ENCODE peak calls at places on chromosomes 16 and 17, in four cellular contexts. A, J, P and Q are unnamed samples.

GRCh38 chr17:14464741-14465140 is 163.9 kb downstream of the HS3ST3B1 start:
- DNase-seq in A (no peak), J (no peak), P (no peak), Q (peak)

GRCh38 chr16:85082553-85083050 is 29.7 kb downstream of the CIBAR2 start:
- DNase-seq in A (no peak), J (no peak), P (peak), Q (no peak)

GRCh38 chr16:2152695-2153506 is 2.7 kb upstream of the TRAF7 start:
- DNase-seq in A (peak), J (peak), P (peak), Q (no peak)

GRCh38 chr17:2405247-2405926 is 4.5 kb upstream of the MNT start:
- DNase-seq in A (peak), J (peak), P (no peak), Q (peak)

GRCh38 chr17:42409467-42410351 is 13.3 kb downstream of the CAVIN1 start:
- DNase-seq in A (peak), J (peak), P (peak), Q (peak)

GRCh38 chr17:76645481-76645880 is 1.9 kb upstream of the ST6GALNAC1 start:
- DNase-seq in A (no peak), J (no peak), P (peak), Q (no peak)

GRCh38 chr16:13995194-13995593 is 75.2 kb downstream of the ERCC4 start:
- DNase-seq in A (no peak), J (no peak), P (no peak), Q (no peak)

GRCh38 chr16:21227886-21228285 is 5.6 kb upstream of the ANKS4B start:
- DNase-seq in A (no peak), J (no peak), P (no peak), Q (no peak)

GRCh38 chr17:1769826-1770477 is 8.1 kb downstream of the SERPINF1 start:
- DNase-seq in A (no peak), J (peak), P (no peak), Q (no peak)

GRCh38 chr16:85220125-85220839 is 108.0 kb upstream of the CIBAR2 start:
- DNase-seq in A (peak), J (no peak), P (peak), Q (peak)

GRCh38 chr17:8019665-8020064 is 17.2 kb downstream of the GUCY2D start:
- DNase-seq in A (peak), J (no peak), P (no peak), Q (peak)